ENCODE peak calls at places on chromosomes 5 and 9, in seven cellular contexts. X is substantia nigra; M is upper lobe of left lung; C is breast epithelium; P is CD4-positive, CD25-positive, alpha-beta regulatory T cell; R is neural progenitor cell; N is psoas muscle. U is an unnamed sample.

GRCh38 chr5:111278824-111279504 is 54.8 kb downstream of the CAMK4 start:
- DNase-seq in X (peak; percentile 32), M (no peak), C (no peak), P (peak; percentile 82), R (peak; percentile 82), N (peak; percentile 60), U (no peak)

GRCh38 chr5:137565450-137565849 is 66.3 kb upstream of the SPOCK1 start:
- DNase-seq in X (no peak), M (no peak), C (no peak), P (no peak), R (no peak), N (no peak), U (no peak)

GRCh38 chr5:675111-675875 is 17.9 kb downstream of the TPPP start:
- DNase-seq in X (no peak), M (peak; percentile 56), C (peak; percentile 27), P (no peak), R (no peak), N (peak; percentile 33), U (no peak)

GRCh38 chr9:86368871-86369521 is 14.8 kb upstream of the TUT7 start:
- DNase-seq in X (no peak), M (no peak), C (no peak), P (no peak), R (no peak), N (no peak), U (no peak)

GRCh38 chr9:115850548-115851304 is 302.9 kb upstream of the PAPPA start:
- DNase-seq in X (no peak), M (no peak), C (no peak), P (no peak), R (no peak), N (no peak), U (no peak)

GRCh38 chr5:118863345-118863744 is 125.0 kb downstream of the DTWD2 start:
- DNase-seq in X (no peak), M (no peak), C (no peak), P (no peak), R (no peak), N (no peak), U (no peak)

GRCh38 chr5:68054625-68055024 is 160.9 kb upstream of the PIK3R1 start:
- DNase-seq in X (no peak), M (no peak), C (no peak), P (no peak), R (peak; percentile 50), N (no peak), U (no peak)

GRCh38 chr9:131411719-131412681 is 18.1 kb downstream of the PRRC2B start:
- DNase-seq in X (no peak), M (no peak), C (no peak), P (no peak), R (no peak), N (no peak), U (no peak)

GRCh38 chr9:72577212-72577753 is 55.9 kb downstream of the TMC1 start:
- DNase-seq in X (no peak), M (no peak), C (no peak), P (no peak), R (no peak), N (no peak), U (no peak)

GRCh38 chr5:43638556-43638955 is 35.6 kb downstream of the NNT start:
- DNase-seq in X (no peak), M (no peak), C (no peak), P (no peak), R (no peak), N (no peak), U (no peak)

GRCh38 chr5:102815084-102815483 is 60.0 kb downstream of the PAM start:
- DNase-seq in X (no peak), M (no peak), C (no peak), P (no peak), R (no peak), N (no peak), U (no peak)

GRCh38 chr9:115921301-115921700 is 232.3 kb upstream of the PAPPA start:
- DNase-seq in X (no peak), M (no peak), C (no peak), P (no peak), R (no peak), N (no peak), U (no peak)

GRCh38 chr9:126488310-126488709 is 125.4 kb upstream of the LMX1B start:
- DNase-seq in X (no peak), M (no peak), C (no peak), P (no peak), R (no peak), N (no peak), U (no peak)

GRCh38 chr5:22908129-22908528 is 55.0 kb upstream of the CDH12 start:
- DNase-seq in X (no peak), M (no peak), C (no peak), P (no peak), R (no peak), N (no peak), U (no peak)

GRCh38 chr9:133003071-133003461 is 24.6 kb downstream of the GFI1B start:
- DNase-seq in X (no peak), M (peak; percentile 26), C (peak; percentile 25), P (no peak), R (no peak), N (no peak), U (no peak)

GRCh38 chr9:133002147-133003070 is 23.9 kb downstream of the GFI1B start:
- DNase-seq in X (no peak), M (no peak), C (no peak), P (no peak), R (no peak), N (no peak), U (no peak)

GRCh38 chr9:133005221-133005760 is 25.5 kb upstream of the GTF3C5 start:
- DNase-seq in X (no peak), M (peak; percentile 22), C (peak; percentile 36), P (no peak), R (no peak), N (no peak), U (no peak)

GRCh38 chr9:133004091-133005072 is 25.9 kb downstream of the GFI1B start:
- DNase-seq in X (no peak), M (no peak), C (no peak), P (no peak), R (no peak), N (no peak), U (no peak)

DNA sequence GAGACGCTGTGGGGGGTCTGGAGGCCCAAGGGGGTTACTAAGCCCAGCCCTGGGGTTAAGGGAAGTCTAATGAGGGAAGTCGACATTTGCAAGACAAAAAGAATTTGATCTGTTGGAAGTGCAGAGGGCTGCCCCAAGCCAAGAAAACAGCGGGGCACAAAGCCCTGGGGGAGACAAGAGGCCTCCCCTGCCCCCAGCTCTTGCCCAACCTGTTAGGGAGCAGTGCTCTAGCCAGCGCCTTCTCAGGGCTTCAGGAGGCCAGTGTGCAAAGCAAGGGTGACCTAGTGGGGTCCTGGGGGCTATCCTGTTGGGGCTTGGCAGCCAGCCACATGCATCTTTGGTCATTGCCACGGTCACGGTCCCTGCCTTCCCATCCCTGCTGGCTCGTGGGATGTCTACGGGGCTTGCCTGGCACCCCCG is 25.2 kb downstream of the GFI1B start:
- DNase-seq in X (no peak), M (no peak), C (no peak), P (no peak), R (peak; percentile 63), N (no peak), U (no peak)
- H3K27ac ChIP-seq in X (no peak overlapping the region), M (no peak overlapping the region), C (no peak overlapping the region), P (no peak overlapping the region), R (no peak overlapping the region), N (no peak overlapping the region), U (no peak overlapping the region)

DNA sequence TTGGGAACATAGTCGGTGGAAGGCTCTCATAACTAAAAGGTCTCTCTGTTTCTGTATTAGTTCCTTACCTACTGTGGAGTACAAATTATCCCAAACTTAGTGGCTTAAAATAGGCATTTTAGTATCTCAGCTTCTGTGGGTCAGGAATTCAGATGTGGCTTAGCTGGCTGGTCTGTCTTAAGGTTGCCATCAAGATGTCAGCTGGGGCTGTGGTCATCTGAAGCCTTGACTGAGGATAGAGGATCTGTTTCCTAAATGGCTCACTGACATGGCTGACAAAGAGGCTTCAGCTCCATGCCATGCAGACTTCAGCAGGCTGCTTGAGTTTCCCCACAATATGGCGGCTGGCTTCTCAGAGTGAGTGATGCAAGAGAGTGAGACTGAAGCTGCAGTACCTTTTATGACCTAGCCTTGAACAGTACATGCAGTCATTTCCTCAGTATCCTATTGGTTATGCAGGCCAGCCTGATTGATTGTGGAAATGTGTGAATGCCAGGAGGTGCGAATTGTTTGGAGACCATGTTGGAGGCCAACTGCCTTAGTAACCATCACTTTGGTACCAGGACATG is 152.7 kb upstream of the IER5L start:
- DNase-seq in X (no peak), M (no peak), C (no peak), P (no peak), R (no peak), N (no peak), U (no peak)
- H3K27ac ChIP-seq in X (no peak overlapping the region), M (no peak overlapping the region), C (peak overlapping the region; percentile 91), P (no peak overlapping the region), R (no peak overlapping the region), N (no peak overlapping the region), U (no peak overlapping the region)

GRCh38 chr5:131417240-131417869 is 153.5 kb downstream of the CDC42SE2 start:
- DNase-seq in X (peak; percentile 63), M (no peak), C (peak; percentile 70), P (peak; percentile 85), R (peak; percentile 85), N (peak; percentile 78), U (peak; percentile 64)

GRCh38 chr5:131418846-131419245 is 155.0 kb downstream of the CDC42SE2 start:
- DNase-seq in X (no peak), M (no peak), C (no peak), P (no peak), R (no peak), N (no peak), U (no peak)

GRCh38 chr5:131413605-131414559 is 150.0 kb downstream of the CDC42SE2 start:
- DNase-seq in X (no peak), M (no peak), C (no peak), P (peak; percentile 80), R (no peak), N (no peak), U (no peak)

GRCh38 chr5:131419877-131420276 is 156.0 kb downstream of the CDC42SE2 start:
- DNase-seq in X (no peak), M (no peak), C (no peak), P (no peak), R (no peak), N (no peak), U (no peak)

DNA sequence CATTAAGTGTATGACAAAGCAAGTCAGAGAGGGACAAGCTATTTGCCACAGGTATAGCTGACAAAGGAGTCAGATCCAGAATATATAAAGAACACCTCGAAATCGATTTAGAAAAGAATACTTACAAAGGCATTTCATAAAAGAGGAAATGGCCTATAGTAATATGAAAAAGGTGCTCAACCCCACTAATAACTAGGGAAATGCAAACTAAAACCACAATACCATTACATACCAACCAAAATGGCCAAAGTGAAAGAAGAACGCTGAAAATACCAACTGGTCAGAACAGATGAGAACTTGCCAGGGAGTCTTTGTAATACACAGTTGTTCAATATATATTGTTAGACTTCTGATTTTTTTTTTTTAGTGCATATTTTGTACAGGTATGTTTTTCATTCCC is 152.9 kb downstream of the CDC42SE2 start:
- DNase-seq in X (no peak), M (no peak), C (no peak), P (no peak), R (no peak), N (no peak), U (no peak)
- H3K27ac ChIP-seq in X (no peak overlapping the region), M (no peak overlapping the region), C (no peak overlapping the region), P (peak overlapping the region; percentile 42), R (no peak overlapping the region), N (no peak overlapping the region), U (no peak overlapping the region)

DNA sequence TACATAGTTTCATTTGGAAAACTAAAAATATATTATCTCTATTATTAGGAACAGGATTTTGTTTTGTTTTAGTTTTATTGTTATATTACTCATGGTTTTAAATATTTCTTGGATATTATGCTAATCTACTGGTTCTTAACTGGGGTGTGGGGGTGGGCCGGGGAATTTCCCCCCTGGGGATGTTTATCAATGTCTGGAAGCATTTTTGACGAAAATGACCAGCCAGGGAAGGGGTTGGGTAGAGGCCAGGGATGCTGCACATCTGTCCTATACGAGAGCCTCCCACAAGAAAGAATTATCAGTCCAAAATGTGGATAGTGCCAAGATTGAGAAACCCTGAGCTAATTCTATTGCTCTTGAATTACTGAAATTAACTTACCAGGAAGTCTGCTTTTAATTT is 11.7 kb downstream of the FYB1 start:
- DNase-seq in X (no peak), M (no peak), C (no peak), P (no peak), R (no peak), N (no peak), U (no peak)
- H3K27ac ChIP-seq in X (no peak overlapping the region), M (no peak overlapping the region), C (no peak overlapping the region), P (peak overlapping the region; percentile 84), R (no peak overlapping the region), N (no peak overlapping the region), U (no peak overlapping the region)